ENCODE peak calls at places on chromosomes 2 and 18, in four cellular contexts. H, F, A and Z are unnamed samples.
A peak's percentile ranks its signal among the peaks of the same experiment; 100 is the strongest.

GRCh38 chr2:240179186-240179815 is 38.8 kb upstream of the OTOS start:
- DNase-seq in A (no peak), H (no peak), F (no peak), Z (no peak)

GRCh38 chr2:201698588-201699226 is at the start of gene MPP4:
- DNase-seq in F (no peak), H (no peak), A (no peak), Z (no peak)

GRCh38 chr2:73257021-73257420 is 22.9 kb downstream of the CCT7 start:
- DNase-seq in H (no peak), F (no peak), A (no peak), Z (no peak)

GRCh38 chr2:42844901-42845685 is 52.7 kb upstream of the HAAO start:
- DNase-seq in F (no peak), A (no peak), H (no peak), Z (peak; percentile 22)

GRCh38 chr2:99868260-99868659 is 274.1 kb downstream of the AFF3 start:
- DNase-seq in F (no peak), A (no peak), H (no peak), Z (no peak)

GRCh38 chr2:161102770-161103450 is 57.3 kb upstream of the TANK start:
- DNase-seq in H (no peak), A (no peak), F (no peak), Z (no peak)

GRCh38 chr2:175630319-175631246 is 371.5 kb downstream of the LNPK start:
- DNase-seq in A (peak; percentile 81), F (peak; percentile 3), H (no peak), Z (no peak)

GRCh38 chr2:130381619-130382018 is 25.8 kb downstream of the PTPN18 start:
- DNase-seq in F (no peak), H (no peak), A (no peak), Z (no peak)

GRCh38 chr2:202339052-202339870 is 36.9 kb upstream of the BMPR2 start:
- DNase-seq in H (no peak), F (no peak), A (peak; percentile 87), Z (no peak)

GRCh38 chr2:38460313-38460712 is 83.2 kb upstream of the ATL2 start:
- DNase-seq in F (no peak), H (no peak), A (no peak), Z (no peak)

GRCh38 chr2:10500601-10501361 is 52.7 kb upstream of the ODC1 start:
- DNase-seq in H (no peak), F (no peak), A (no peak), Z (no peak)

GRCh38 chr2:230797515-230798495 is 66.9 kb upstream of the ITM2C start:
- DNase-seq in H (no peak), F (peak; percentile 24), A (no peak), Z (no peak)

GRCh38 chr2:15337996-15338666 is 223.0 kb downstream of the NBAS start:
- DNase-seq in A (no peak), H (no peak), F (no peak), Z (no peak)

GRCh38 chr2:28449126-28449488 is 46.8 kb upstream of the PLB1 start:
- DNase-seq in H (no peak), F (no peak), A (no peak), Z (no peak)

GRCh38 chr2:198374375-198375072 is 570.1 kb downstream of the PLCL1 start:
- DNase-seq in H (no peak), F (peak; percentile 64), A (peak; percentile 51), Z (peak; percentile 38)

GRCh38 chr2:105645031-105645940 is 99.4 kb upstream of the NCK2 start:
- DNase-seq in A (no peak), F (no peak), H (no peak), Z (no peak)

GRCh38 chr18:1053654-1054315 is 149.1 kb downstream of the ADCYAP1 start:
- DNase-seq in A (no peak), H (no peak), F (peak; percentile 33), Z (no peak)

GRCh38 chr2:218285604-218286003 is 6.7 kb downstream of the TMBIM1 start:
- DNase-seq in A (no peak), F (no peak), H (no peak), Z (no peak)

GRCh38 chr2:10786240-10786982 is 26.2 kb downstream of the PDIA6 start:
- DNase-seq in F (no peak), H (no peak), A (no peak), Z (no peak)

GRCh38 chr2:82790277-82791021 is 1668.6 kb downstream of the SUCLG1 start:
- DNase-seq in F (peak; percentile 6), H (no peak), A (peak; percentile 7), Z (no peak)

GRCh38 chr18:24631238-24632025 is 171.0 kb downstream of the HRH4 start:
- DNase-seq in H (no peak), A (no peak), F (no peak), Z (no peak)

GRCh38 chr2:84257871-84258270 is 201.2 kb downstream of the SUCLG1 start:
- DNase-seq in H (no peak), F (no peak), A (peak; percentile 42), Z (no peak)

GRCh38 chr2:177419274-177419673 is 26.7 kb downstream of the AGPS start:
- DNase-seq in F (no peak), H (no peak), A (no peak), Z (no peak)

GRCh38 chr2:200687938-200688920 is 102.4 kb downstream of the AOX1 start:
- DNase-seq in F (no peak), H (no peak), A (no peak), Z (no peak)

GRCh38 chr2:233353769-233354499 is at the start of gene DGKD:
- DNase-seq in H (no peak), F (peak; percentile 86), A (peak; percentile 79), Z (peak; percentile 91)

GRCh38 chr2:229686122-229686919 is 28.0 kb downstream of the DNER start:
- DNase-seq in A (no peak), F (peak; percentile 1), H (no peak), Z (no peak)

GRCh38 chr2:182554950-182555349 is 128.1 kb upstream of the PDE1A start:
- DNase-seq in A (no peak), F (no peak), H (no peak), Z (no peak)

GRCh38 chr18:58534535-58535301 is 94.2 kb downstream of the ALPK2 start:
- DNase-seq in H (no peak), F (no peak), A (no peak), Z (no peak)

GRCh38 chr18:26487437-26487836 is 60.9 kb downstream of the KCTD1 start:
- DNase-seq in F (no peak), A (peak; percentile 63), H (peak; percentile 23), Z (no peak)

GRCh38 chr2:202099515-202099914 is 26.5 kb downstream of the KIAA2012 start:
- DNase-seq in H (no peak), F (no peak), A (no peak), Z (no peak)

GRCh38 chr2:101697124-101697793 is at the start of gene MAP4K4:
- DNase-seq in H (no peak), A (peak; percentile 84), F (peak; percentile 91), Z (peak; percentile 66)

GRCh38 chr2:189613077-189613636 is 32.6 kb upstream of the SLC40A1 start:
- DNase-seq in A (peak; percentile 96), H (no peak), F (peak; percentile 88), Z (peak; percentile 32)

GRCh38 chr2:120878970-120879369 is 143.3 kb downstream of the GLI2 start:
- DNase-seq in F (no peak), H (no peak), A (no peak), Z (no peak)

GRCh38 chr2:64548795-64549194 is 24.7 kb downstream of the AFTPH start:
- DNase-seq in H (no peak), F (no peak), A (no peak), Z (no peak)

GRCh38 chr2:2260691-2261268 is 70.3 kb downstream of the MYT1L start:
- DNase-seq in H (no peak), A (no peak), F (no peak), Z (no peak)
- TF ChIP-seq BHLHE40 in H (no peak), A (no peak), F (no peak), Z (no peak)

GRCh38 chr2:74440378-74441110 is 1.2 kb downstream of the RTKN start:
- DNase-seq in H (no peak), A (peak; percentile 95), F (peak; percentile 92), Z (peak; percentile 94)
- TF ChIP-seq FOXM1 in H (no peak), A (peak; percentile 76), F (no peak), Z (no peak)

GRCh38 chr2:133490412-133490958 is 77.8 kb downstream of the NCKAP5 start:
- DNase-seq in H (no peak), A (no peak), F (no peak), Z (no peak)

GRCh38 chr2:133492719-133493366 is 75.4 kb downstream of the NCKAP5 start:
- DNase-seq in F (no peak), A (no peak), H (no peak), Z (no peak)

GRCh38 chr2:133489146-133489545 is 79.1 kb downstream of the NCKAP5 start:
- DNase-seq in F (no peak), H (no peak), A (no peak), Z (no peak)

GRCh38 chr2:133486706-133487305 is 81.5 kb downstream of the NCKAP5 start:
- DNase-seq in A (no peak), F (no peak), H (no peak), Z (no peak)

DNA sequence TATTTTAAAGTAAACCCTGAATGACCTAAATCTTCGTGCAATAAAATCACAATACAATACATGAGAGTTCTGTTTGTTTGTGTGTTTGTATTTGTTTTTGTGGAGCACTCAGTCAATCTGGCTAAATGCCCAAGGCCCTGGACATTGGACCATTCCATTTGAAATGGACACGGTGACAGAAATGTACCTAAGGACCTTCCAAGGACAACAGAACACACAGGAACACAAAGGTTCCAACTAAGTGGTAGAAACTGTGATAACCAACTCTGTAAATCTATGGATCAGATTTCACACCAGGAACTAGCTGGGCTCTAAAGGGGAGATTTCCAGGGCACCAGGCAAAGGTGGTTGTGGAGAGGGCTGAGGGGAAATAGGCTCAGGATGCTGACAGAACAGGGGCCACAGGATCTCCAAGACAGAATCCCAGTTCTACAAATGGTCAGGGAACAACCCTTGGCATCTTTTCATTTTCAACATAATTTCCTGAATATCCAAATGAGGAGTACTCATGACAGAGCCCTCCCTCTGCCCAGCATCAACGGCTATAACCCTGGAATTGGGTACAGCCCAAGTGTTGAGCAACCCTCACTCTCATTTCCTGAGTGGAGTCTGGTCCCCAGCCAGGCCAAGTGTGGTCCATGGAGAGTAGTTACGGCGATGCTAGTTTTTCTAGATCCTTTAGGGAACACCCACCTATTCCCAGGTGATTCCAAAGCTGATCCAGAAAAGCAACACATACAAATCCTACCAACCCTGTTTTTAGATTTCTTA is 78.4 kb downstream of the NCKAP5 start:
- DNase-seq in H (no peak), F (no peak), A (no peak), Z (no peak)
- TF ChIP-seq BHLHE40 in H (no peak), F (no peak), A (no peak), Z (no peak)

GRCh38 chr18:32847719-32848118 is 74.9 kb upstream of the KLHL14 start:
- DNase-seq in A (no peak), H (no peak), F (no peak), Z (no peak)

GRCh38 chr18:32851936-32852335 is 79.1 kb upstream of the KLHL14 start:
- DNase-seq in H (no peak), A (no peak), F (no peak), Z (no peak)

DNA sequence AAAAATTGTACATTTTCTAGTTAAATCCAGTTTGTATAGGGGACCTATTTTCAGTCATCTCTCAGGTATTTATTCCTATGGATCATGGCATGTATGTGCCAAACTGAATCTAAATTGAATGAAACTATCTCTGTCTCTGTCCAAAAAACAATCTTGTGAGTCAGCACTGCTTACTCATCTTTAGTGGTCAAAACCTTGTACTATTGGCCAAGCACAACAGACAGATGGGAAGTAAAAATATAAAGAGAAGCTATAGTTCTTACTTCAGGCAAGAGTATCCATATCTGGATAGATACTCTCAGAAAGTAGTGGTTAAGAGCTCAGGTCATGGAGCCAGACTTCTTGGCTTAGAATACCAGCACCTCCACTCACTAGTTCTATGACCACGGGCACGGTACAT is 76.0 kb upstream of the KLHL14 start:
- DNase-seq in H (no peak), F (no peak), A (no peak), Z (no peak)
- TF ChIP-seq FOXM1 in H (no peak), F (no peak), A (no peak), Z (no peak)